ENCODE peak calls at places on chromosomes 5 and 9, in seven cellular contexts. One of them, this sample, is unnamed.
A peak's percentile ranks its signal among the peaks of the same experiment; 100 is the strongest.

GRCh38 chr5:38660194-38660668 is 103.8 kb upstream of the LIFR start:
- DNase-seq in kidney tubule cell: peak; percentile 97
- DNase-seq in GM12865: no peak
- DNase-seq in retinal pigment epithelial cell: no peak
- DNase-seq in A549: peak; percentile 88
- DNase-seq in anterior cingulate cortex: no peak
- DNase-seq in fibroblast of gingiva: no peak
- DNase-seq in this sample: peak; percentile 95

GRCh38 chr5:145218982-145219381 is 616.2 kb downstream of the PRELID2 start:
- DNase-seq in kidney tubule cell: peak; percentile 59
- DNase-seq in GM12865: no peak
- DNase-seq in retinal pigment epithelial cell: no peak
- DNase-seq in A549: no peak
- DNase-seq in anterior cingulate cortex: no peak
- DNase-seq in fibroblast of gingiva: no peak
- DNase-seq in this sample: peak; percentile 75

GRCh38 chr9:126470251-126470993 is 143.3 kb upstream of the LMX1B start:
- DNase-seq in kidney tubule cell: no peak
- DNase-seq in GM12865: peak; percentile 25
- DNase-seq in retinal pigment epithelial cell: no peak
- DNase-seq in A549: no peak
- DNase-seq in anterior cingulate cortex: no peak
- DNase-seq in fibroblast of gingiva: no peak
- DNase-seq in this sample: no peak

GRCh38 chr9:134908524-134909364 is 9.0 kb downstream of the FCN1 start:
- DNase-seq in kidney tubule cell: no peak
- DNase-seq in GM12865: no peak
- DNase-seq in retinal pigment epithelial cell: no peak
- DNase-seq in A549: no peak
- DNase-seq in anterior cingulate cortex: no peak
- DNase-seq in fibroblast of gingiva: no peak
- DNase-seq in this sample: no peak

GRCh38 chr9:111389406-111389805 is 59.4 kb upstream of the OR2K2 start:
- DNase-seq in kidney tubule cell: no peak
- DNase-seq in GM12865: no peak
- DNase-seq in retinal pigment epithelial cell: no peak
- DNase-seq in A549: no peak
- DNase-seq in anterior cingulate cortex: no peak
- DNase-seq in fibroblast of gingiva: no peak
- DNase-seq in this sample: no peak

GRCh38 chr5:75450069-75450468 is 61.4 kb downstream of the CERT1 start:
- DNase-seq in kidney tubule cell: no peak
- DNase-seq in GM12865: no peak
- DNase-seq in retinal pigment epithelial cell: no peak
- DNase-seq in A549: no peak
- DNase-seq in anterior cingulate cortex: no peak
- DNase-seq in fibroblast of gingiva: no peak
- DNase-seq in this sample: no peak

GRCh38 chr9:121662896-121663580 is 11.6 kb downstream of the DAB2IP start:
- DNase-seq in kidney tubule cell: no peak
- DNase-seq in GM12865: no peak
- DNase-seq in retinal pigment epithelial cell: no peak
- DNase-seq in A549: no peak
- DNase-seq in anterior cingulate cortex: no peak
- DNase-seq in fibroblast of gingiva: no peak
- DNase-seq in this sample: no peak

GRCh38 chr5:173671121-173671949 is 54.9 kb upstream of the BOD1 start:
- DNase-seq in kidney tubule cell: no peak
- DNase-seq in GM12865: no peak
- DNase-seq in retinal pigment epithelial cell: peak; percentile 85
- DNase-seq in A549: no peak
- DNase-seq in anterior cingulate cortex: peak; percentile 37
- DNase-seq in fibroblast of gingiva: peak; percentile 12
- DNase-seq in this sample: no peak

GRCh38 chr5:2879701-2880100 is 128.2 kb upstream of the IRX2 start:
- DNase-seq in kidney tubule cell: no peak
- DNase-seq in GM12865: no peak
- DNase-seq in retinal pigment epithelial cell: no peak
- DNase-seq in A549: no peak
- DNase-seq in anterior cingulate cortex: no peak
- DNase-seq in fibroblast of gingiva: no peak
- DNase-seq in this sample: no peak

GRCh38 chr5:41600738-41601137 is 90.3 kb upstream of the PLCXD3 start:
- DNase-seq in kidney tubule cell: no peak
- DNase-seq in GM12865: no peak
- DNase-seq in retinal pigment epithelial cell: no peak
- DNase-seq in A549: no peak
- DNase-seq in anterior cingulate cortex: no peak
- DNase-seq in fibroblast of gingiva: no peak
- DNase-seq in this sample: no peak

GRCh38 chr9:4886698-4887097 is 94.0 kb downstream of the RCL1 start:
- DNase-seq in kidney tubule cell: peak; percentile 93
- DNase-seq in GM12865: peak; percentile 69
- DNase-seq in retinal pigment epithelial cell: no peak
- DNase-seq in A549: no peak
- DNase-seq in anterior cingulate cortex: no peak
- DNase-seq in fibroblast of gingiva: peak; percentile 9
- DNase-seq in this sample: peak; percentile 98

GRCh38 chr9:97985058-97985861 is 2.1 kb downstream of the ANP32B start:
- DNase-seq in kidney tubule cell: no peak
- DNase-seq in GM12865: peak; percentile 71
- DNase-seq in retinal pigment epithelial cell: no peak
- DNase-seq in A549: peak; percentile 48
- DNase-seq in anterior cingulate cortex: no peak
- DNase-seq in fibroblast of gingiva: peak; percentile 12
- DNase-seq in this sample: peak; percentile 27

GRCh38 chr5:148910686-148911361 is 84.4 kb downstream of the ADRB2 start:
- DNase-seq in kidney tubule cell: peak; percentile 98
- DNase-seq in GM12865: no peak
- DNase-seq in retinal pigment epithelial cell: peak; percentile 43
- DNase-seq in A549: peak; percentile 44
- DNase-seq in anterior cingulate cortex: no peak
- DNase-seq in fibroblast of gingiva: peak; percentile 59
- DNase-seq in this sample: peak; percentile 85

This sample was measured in renal cortical epithelial cell.